ENCODE peak calls at places on chromosomes 3 and 15, in seven cellular contexts. D is myocyte; R is stimulated activated CD8-positive, alpha-beta memory T cell treated with anti-CD3 and anti-CD28 coated beads, Interleukin-4, amount 100 ng/mL, for 24 hours; O is activated T-cell treated with anti-CD3 and anti-CD28 coated beads, Interleukin-2, amount 50 U/mL, for 4 hours; J is hippocampal formation; Y is mucosa of gallbladder; K is activated CD8-positive, alpha-beta memory T cell treated with anti-CD3 and anti-CD28 coated beads for 48 hours. M is an unnamed sample.

GRCh38 chr3:175179055-175179454 is 319.9 kb downstream of the NAALADL2 start:
- DNase-seq in Y (no peak), D (no peak), R (no peak), J (no peak), K (no peak), O (no peak), M (no peak)

GRCh38 chr3:186614597-186615483 is 2.0 kb downstream of the AHSG start:
- DNase-seq in O (peak; percentile 72), K (peak; percentile 38), D (peak; percentile 82), Y (peak; percentile 81), R (peak; percentile 59), J (peak; percentile 65), M (peak; percentile 68)

GRCh38 chr3:122246214-122246613 is 62.7 kb downstream of the CASR start:
- DNase-seq in J (no peak), Y (no peak), O (no peak), K (no peak), R (no peak), D (no peak), M (no peak)

GRCh38 chr15:41940441-41940857 is 31.9 kb downstream of the EHD4 start:
- DNase-seq in K (peak; percentile 19), J (no peak), R (peak; percentile 40), D (peak; percentile 92), O (peak; percentile 47), Y (no peak), M (peak; percentile 80)

GRCh38 chr3:189745622-189746021 is 114.4 kb downstream of the TP63 start:
- DNase-seq in J (no peak), Y (no peak), D (no peak), O (no peak), K (no peak), R (no peak), M (no peak)

GRCh38 chr3:66133050-66133757 is 87.6 kb upstream of the SLC25A26 start:
- DNase-seq in K (no peak), J (no peak), R (no peak), Y (no peak), O (no peak), D (no peak), M (no peak)

GRCh38 chr3:53729618-53730017 is 116.6 kb downstream of the CHDH start:
- DNase-seq in O (no peak), R (no peak), K (no peak), D (no peak), J (no peak), Y (no peak), M (no peak)

GRCh38 chr15:48781002-48781401 is 29.9 kb downstream of the CEP152 start:
- DNase-seq in Y (no peak), J (no peak), R (no peak), K (no peak), D (no peak), O (no peak), M (no peak)

GRCh38 chr3:197021729-197022404 is 7.8 kb downstream of the MELTF start:
- DNase-seq in R (no peak), J (no peak), O (no peak), Y (no peak), D (no peak), K (no peak), M (no peak)

GRCh38 chr3:49020335-49021212 is 1.3 kb upstream of the NDUFAF3 start:
- DNase-seq in O (no peak), J (no peak), R (peak; percentile 18), Y (peak; percentile 37), D (peak; percentile 62), K (no peak), M (no peak)

GRCh38 chr15:99735868-99736267 is 2.6 kb upstream of the LYSMD4 start:
- DNase-seq in D (no peak), K (no peak), R (no peak), J (no peak), Y (no peak), O (no peak), M (no peak)

GRCh38 chr15:37046876-37047614 is 53.3 kb downstream of the MEIS2 start:
- DNase-seq in R (no peak), Y (no peak), O (no peak), D (peak; percentile 43), K (no peak), J (no peak), M (no peak)

GRCh38 chr3:13011369-13012227 is 61.6 kb downstream of the IQSEC1 start:
- DNase-seq in D (peak; percentile 53), J (no peak), O (peak; percentile 79), Y (peak; percentile 58), R (peak; percentile 77), K (peak; percentile 57), M (peak; percentile 59)

GRCh38 chr3:77456881-77457280 is 417.0 kb downstream of the ROBO2 start:
- DNase-seq in K (no peak), Y (no peak), O (no peak), D (no peak), J (no peak), R (no peak), M (no peak)

GRCh38 chr15:100684591-100684990 is 82.2 kb downstream of the ASB7 start:
- DNase-seq in J (no peak), Y (no peak), O (no peak), R (no peak), D (no peak), K (no peak), M (no peak)